ENCODE peak calls at places on chromosomes 5 and 9, in five cellular contexts. P is tibial nerve, A is ovary, I is neural progenitor cell, J is osteoblast. F is an unnamed sample.

GRCh38 chr9:127910613-127911205 is 6.1 kb downstream of the ST6GALNAC4 start:
- DNase-seq in P (no peak), A (no peak), I (no peak), J (peak), F (peak)

GRCh38 chr9:101848485-101848919 is 110.1 kb upstream of the GRIN3A start:
- DNase-seq in P (peak), A (no peak), I (no peak), J (no peak), F (no peak)

GRCh38 chr5:38853753-38854470 is 8.1 kb downstream of the OSMR start:
- DNase-seq in P (no peak), A (no peak), I (no peak), J (peak), F (peak)

GRCh38 chr5:1344975-1345838 is at the start of gene CLPTM1L:
- DNase-seq in P (peak), A (peak), I (peak), J (peak), F (peak)

GRCh38 chr5:139881145-139881733 is 85.6 kb downstream of the PSD2 start:
- DNase-seq in P (no peak), A (no peak), I (no peak), J (no peak), F (no peak)

GRCh38 chr9:131410051-131410491 is 16.2 kb downstream of the PRRC2B start:
- DNase-seq in P (no peak), A (no peak), I (no peak), J (peak), F (no peak)

GRCh38 chr5:135486131-135486530 is 34.0 kb upstream of the TIFAB start:
- DNase-seq in P (no peak), A (no peak), I (no peak), J (no peak), F (no peak)

GRCh38 chr9:107226431-107226830 is 56.6 kb upstream of the RAD23B start:
- DNase-seq in P (no peak), A (no peak), I (no peak), J (peak), F (no peak)

GRCh38 chr9:126498331-126498730 is 115.4 kb upstream of the LMX1B start:
- DNase-seq in P (no peak), A (no peak), I (no peak), J (no peak), F (no peak)

GRCh38 chr5:57979671-57980070 is 480.2 kb downstream of the PLK2 start:
- DNase-seq in P (no peak), A (no peak), I (no peak), J (no peak), F (no peak)

GRCh38 chr5:57503433-57503832 is 20.8 kb upstream of the ACTBL2 start:
- DNase-seq in P (no peak), A (peak), I (no peak), J (no peak), F (no peak)

GRCh38 chr5:135204151-135204600 is 170.1 kb upstream of the PITX1 start:
- DNase-seq in P (no peak), A (no peak), I (peak), J (peak), F (peak)

GRCh38 chr5:120252839-120253238 is 211.3 kb upstream of the PRR16 start:
- DNase-seq in P (no peak), A (no peak), I (no peak), J (no peak), F (no peak)

GRCh38 chr5:111252799-111253564 is 28.8 kb downstream of the CAMK4 start:
- DNase-seq in P (no peak), A (no peak), I (no peak), J (no peak), F (no peak)

GRCh38 chr5:108266235-108266634 is 115.7 kb downstream of the FBXL17 start:
- DNase-seq in P (no peak), A (no peak), I (no peak), J (no peak), F (no peak)

GRCh38 chr9:109274768-109275596 is 45.9 kb downstream of the EPB41L4B start:
- DNase-seq in P (no peak), A (no peak), I (no peak), J (no peak), F (no peak)

GRCh38 chr9:95907794-95908193 is 32.3 kb downstream of the ERCC6L2 start:
- DNase-seq in P (no peak), A (no peak), I (peak), J (no peak), F (no peak)

GRCh38 chr5:148956632-148957385 is 106.1 kb downstream of the SH3TC2 start:
- DNase-seq in P (no peak), A (no peak), I (no peak), J (no peak), F (no peak)

GRCh38 chr9:116494815-116495634 is 192.1 kb upstream of the TRIM32 start:
- DNase-seq in P (no peak), A (no peak), I (peak), J (no peak), F (no peak)

GRCh38 chr9:131500939-131501541 is 1.7 kb upstream of the POMT1 start:
- DNase-seq in P (no peak), A (no peak), I (no peak), J (no peak), F (no peak)

GRCh38 chr5:170221319-170221718 is 11.5 kb upstream of the C5orf58 start:
- DNase-seq in P (no peak), A (no peak), I (peak), J (no peak), F (no peak)

GRCh38 chr5:42840279-42840678 is 28.6 kb upstream of the SELENOP start:
- DNase-seq in P (peak), A (peak), I (no peak), J (peak), F (no peak)

GRCh38 chr9:109213300-109214121 is 46.5 kb upstream of the FRRS1L start:
- DNase-seq in P (no peak), A (peak), I (no peak), J (no peak), F (no peak)

GRCh38 chr9:16928179-16928945 is 57.9 kb upstream of the BNC2 start:
- DNase-seq in P (no peak), A (no peak), I (no peak), J (no peak), F (no peak)

GRCh38 chr9:4011062-4011461 is 288.8 kb downstream of the GLIS3 start:
- DNase-seq in P (no peak), A (no peak), I (no peak), J (no peak), F (no peak)

GRCh38 chr9:125683486-125683885 is 23.5 kb downstream of the MAPKAP1 start:
- DNase-seq in P (no peak), A (no peak), I (no peak), J (peak), F (no peak)

GRCh38 chr5:16457451-16457850 is 8.1 kb downstream of the ZNF622 start:
- DNase-seq in P (no peak), A (no peak), I (no peak), J (no peak), F (no peak)

GRCh38 chr9:137298983-137299521 is 3.0 kb downstream of the NRARP start:
- DNase-seq in P (no peak), A (no peak), I (peak), J (no peak), F (no peak)
- H3K4me3 ChIP-seq in P (no peak), A (no peak), I (peak), J (no peak), F (no peak)

GRCh38 chr5:76546497-76547102 is 76.6 kb downstream of the F2RL2 start:
- DNase-seq in P (no peak), A (no peak), I (no peak), J (peak), F (no peak)
- H3K4me3 ChIP-seq in P (no peak), A (no peak), I (no peak), J (no peak), F (no peak)

DNA sequence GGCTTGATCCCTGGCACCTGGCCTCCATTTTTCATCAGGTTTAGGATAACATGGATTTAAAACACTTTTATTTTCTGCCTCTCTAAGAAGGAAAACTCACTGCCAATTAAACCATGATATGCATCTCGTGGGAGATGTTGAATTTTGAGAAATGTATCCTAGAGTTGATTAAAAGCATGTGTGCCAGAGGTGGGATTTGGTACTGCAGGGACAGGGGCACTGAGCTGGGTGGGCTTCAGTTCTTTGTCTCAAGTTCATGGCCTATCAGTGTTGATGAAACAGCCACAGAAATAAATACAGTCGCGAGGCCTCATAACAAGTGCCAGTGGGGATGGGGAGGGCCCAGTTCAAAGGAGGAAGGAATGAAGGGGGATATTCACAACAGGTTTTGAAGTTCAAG is 34.9 kb downstream of the POLR1E start:
- DNase-seq in P (no peak), A (no peak), I (no peak), J (no peak), F (no peak)
- H3K4me3 ChIP-seq in P (no peak), A (no peak), I (no peak), J (no peak), F (no peak)

GRCh38 chr5:181052928-181053759 is 13.1 kb downstream of the BTNL9 start:
- DNase-seq in P (no peak), A (no peak), I (peak), J (peak), F (no peak)

GRCh38 chr5:181054871-181055494 is 14.9 kb downstream of the BTNL9 start:
- DNase-seq in P (no peak), A (no peak), I (peak), J (no peak), F (no peak)

GRCh38 chr5:181053760-181054122 is 13.7 kb downstream of the BTNL9 start:
- DNase-seq in P (no peak), A (no peak), I (peak), J (peak), F (no peak)

GRCh38 chr5:181052526-181052927 is 12.5 kb downstream of the BTNL9 start:
- DNase-seq in P (no peak), A (no peak), I (no peak), J (peak), F (no peak)

DNA sequence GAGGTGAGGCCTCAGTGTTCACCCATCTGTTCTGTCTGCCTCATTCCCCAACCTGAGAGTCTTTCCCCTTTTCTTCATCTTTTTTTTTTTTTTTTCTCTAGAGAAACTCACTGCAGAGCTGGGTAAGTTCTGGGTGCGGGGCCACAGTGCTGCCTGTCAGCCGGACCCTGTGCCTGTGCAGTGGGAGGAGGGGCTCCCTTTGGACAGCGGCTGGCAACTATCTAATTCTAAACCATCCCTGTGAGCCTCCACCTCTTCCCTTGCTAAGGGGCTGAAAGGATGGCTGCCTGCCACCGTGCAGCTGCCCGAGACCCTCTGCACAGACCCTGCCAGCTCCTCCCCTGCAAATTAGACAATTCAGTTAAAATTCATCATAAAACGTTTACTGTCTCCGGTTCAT is 14.1 kb downstream of the BTNL9 start:
- DNase-seq in P (no peak), A (no peak), I (peak), J (no peak), F (no peak)
- H3K4me3 ChIP-seq in P (no peak), A (no peak), I (peak), J (no peak), F (no peak)

GRCh38 chr5:171957591-171958251 is 48.7 kb downstream of the FBXW11 start:
- DNase-seq in P (no peak), A (no peak), I (no peak), J (no peak), F (no peak)
- H3K4me3 ChIP-seq in P (no peak), A (no peak), I (no peak), J (no peak), F (no peak)